ENCODE peak calls at places on chromosome 22, in five cellular contexts. X, G, P, F and T are unnamed samples. For H3K27me3, the result is how much of the 10 kb centered on the place peaks cover.

GRCh38 chr22:29039148-29039547 is 22.5 kb downstream of the C22orf31 start:
- DNase-seq in F (no peak), P (no peak), X (no peak), G (no peak), T (no peak)

GRCh38 chr22:49970528-49971231 is 10.1 kb downstream of the PIM3 start:
- DNase-seq in X (peak), F (peak), P (peak), G (peak), T (peak)

GRCh38 chr22:22558972-22559603 is at the start of gene PRAME:
- DNase-seq in X (no peak), P (peak), G (peak), F (peak), T (no peak)

GRCh38 chr22:28670153-28670552 is 9.5 kb downstream of the TTC28 start:
- DNase-seq in G (no peak), F (no peak), X (no peak), P (no peak), T (no peak)

GRCh38 chr22:38203090-38203810 is 1.5 kb downstream of the MAFF start:
- DNase-seq in X (no peak), G (peak), F (peak), P (peak), T (no peak)

GRCh38 chr22:35642305-35642741 is 5.9 kb upstream of the APOL6 start:
- DNase-seq in X (no peak), P (no peak), F (no peak), G (no peak), T (no peak)

GRCh38 chr22:31262369-31263133 is 29.7 kb downstream of the PIK3IP1 start:
- DNase-seq in X (no peak), P (no peak), G (no peak), F (no peak), T (no peak)

GRCh38 chr22:50078246-50078645 is 7.0 kb downstream of the MLC1 start:
- DNase-seq in G (no peak), X (no peak), F (no peak), P (no peak), T (no peak)

GRCh38 chr22:50575426-50575941 is 2.7 kb downstream of the CPT1B start:
- DNase-seq in P (no peak), G (no peak), F (no peak), X (no peak), T (no peak)

GRCh38 chr22:48316245-48316875 is 1511.3 kb downstream of the BRD1 start:
- DNase-seq in X (no peak), P (no peak), G (peak), F (no peak), T (no peak)

GRCh38 chr22:25484498-25484897 is 80.0 kb upstream of the GRK3 start:
- DNase-seq in F (no peak), G (no peak), P (no peak), X (no peak), T (no peak)

GRCh38 chr22:36425977-36426523 is 38.3 kb upstream of the MYH9 start:
- DNase-seq in F (peak), G (peak), X (no peak), P (no peak), T (no peak)

GRCh38 chr22:37560682-37561208 is 465 bp downstream of the CDC42EP1 start:
- DNase-seq in F (peak), P (no peak), G (peak), X (no peak), T (no peak)

GRCh38 chr22:27718186-27719032 is 83.1 kb downstream of the MN1 start:
- DNase-seq in P (peak), X (peak), G (peak), F (no peak), T (peak)

GRCh38 chr22:37806409-37807338 is 1.1 kb upstream of the GCAT start:
- DNase-seq in X (no peak), G (no peak), P (no peak), F (peak), T (no peak)

GRCh38 chr22:44402196-44403111 is 89.7 kb upstream of the SHISAL1 start:
- DNase-seq in G (peak), F (no peak), X (no peak), P (no peak), T (no peak)

GRCh38 chr22:37469416-37470086 is 16.6 kb downstream of the MFNG start:
- DNase-seq in G (no peak), X (no peak), F (no peak), P (no peak), T (no peak)

GRCh38 chr22:35215993-35216392 is 41.3 kb upstream of the HMGXB4 start:
- DNase-seq in X (no peak), P (no peak), F (no peak), G (no peak), T (no peak)

GRCh38 chr22:33640900-33641299 is 279.4 kb downstream of the LARGE1 start:
- DNase-seq in G (no peak), P (no peak), X (no peak), F (peak), T (no peak)

GRCh38 chr22:50243704-50244419 is 961 bp downstream of the TUBGCP6 start:
- DNase-seq in X (no peak), P (no peak), F (no peak), G (no peak), T (no peak)

GRCh38 chr22:40156001-40156516 is 21.7 kb upstream of the TNRC6B start:
- DNase-seq in X (peak), P (peak), G (peak), F (peak), T (peak)

GRCh38 chr22:37303821-37304274 is 21.5 kb downstream of the CYTH4 start:
- DNase-seq in X (peak), F (no peak), P (no peak), G (peak), T (peak)

GRCh38 chr22:20816559-20816958 is 42.1 kb downstream of the PI4KA start:
- DNase-seq in X (no peak), P (no peak), F (no peak), G (no peak), T (no peak)

GRCh38 chr22:48901324-48901723 is 926.3 kb downstream of the BRD1 start:
- DNase-seq in F (no peak), G (no peak), P (no peak), X (no peak), T (no peak)

GRCh38 chr22:27474711-27475547 is 326.6 kb downstream of the MN1 start:
- DNase-seq in G (no peak), F (peak), P (no peak), X (peak), T (peak)

GRCh38 chr22:29621761-29622526 is 18.5 kb downstream of the NF2 start:
- DNase-seq in P (no peak), G (no peak), X (peak), F (peak), T (peak)

GRCh38 chr22:38423512-38424503 is 31.2 kb downstream of the KCNJ4 start:
- DNase-seq in G (no peak), X (no peak), P (no peak), F (no peak), T (no peak)

GRCh38 chr22:20292108-20292507 is 24.0 kb upstream of the RTN4R start:
- DNase-seq in F (no peak), X (no peak), P (no peak), G (no peak), T (no peak)

GRCh38 chr22:42893366-42894150 is 36.5 kb upstream of the ARFGAP3 start:
- DNase-seq in F (no peak), X (no peak), G (no peak), P (no peak), T (no peak)

GRCh38 chr22:42052765-42053164 is 17.8 kb downstream of the NAGA start:
- DNase-seq in F (no peak), P (no peak), X (no peak), G (no peak), T (no peak)

GRCh38 chr22:32411829-32412592 is at the start of gene RTCB:
- DNase-seq in P (peak), G (peak), F (peak), X (peak), T (peak)

GRCh38 chr22:32411388-32411787 is 659 bp downstream of the RTCB start:
- DNase-seq in X (no peak), G (no peak), F (peak), P (no peak), T (peak)

GRCh38 chr22:32410459-32410858 is 1.6 kb downstream of the RTCB start:
- DNase-seq in X (no peak), F (no peak), G (no peak), P (no peak), T (peak)

GRCh38 chr22:32416556-32417085 is 4.6 kb upstream of the RTCB start:
- DNase-seq in P (no peak), X (no peak), F (no peak), G (no peak), T (no peak)

DNA sequence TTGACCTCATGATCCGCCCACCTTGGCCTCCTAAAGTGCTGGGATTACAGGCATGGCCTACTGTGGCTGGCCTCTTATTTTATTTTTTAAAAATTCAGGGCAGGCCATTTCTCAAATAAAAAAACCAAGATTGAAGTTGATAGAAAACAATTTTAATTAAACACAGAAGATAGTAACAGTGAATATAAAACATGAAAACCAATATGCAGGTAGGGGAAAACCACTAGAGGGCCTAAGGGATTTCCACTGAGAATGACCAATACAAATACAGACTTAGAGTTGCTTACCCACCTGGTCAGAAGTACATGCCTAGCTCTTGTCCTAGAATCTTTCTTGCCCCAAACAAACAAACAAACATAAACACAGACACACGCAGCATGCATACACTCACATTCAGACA is 1.7 kb upstream of the RTCB start:
- DNase-seq in G (no peak), F (peak), X (no peak), P (no peak), T (peak)
- TF ChIP-seq CTCF in G (no peak), F (peak), X (peak), P (no peak), T (peak)

DNA sequence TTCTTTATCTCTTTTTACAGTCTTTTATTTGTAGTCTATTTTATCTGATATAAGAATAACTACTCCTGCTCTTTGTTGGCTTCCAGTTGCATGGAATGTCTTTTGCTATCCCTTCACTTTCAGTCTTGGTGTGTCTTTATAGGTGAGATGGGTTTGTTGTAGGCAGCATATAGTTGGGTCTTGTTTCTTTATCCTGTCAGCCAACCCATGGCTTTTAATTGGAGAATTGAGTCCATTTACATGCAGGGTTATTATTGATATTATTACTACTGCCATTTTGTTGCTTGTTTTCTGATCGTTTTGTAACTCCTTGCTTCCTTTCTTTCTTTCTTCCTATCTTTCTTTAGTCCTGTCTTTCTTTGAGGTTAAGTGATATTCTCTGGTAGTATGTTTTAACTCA is 11.9 kb upstream of the IL17RA start:
- DNase-seq in F (no peak), P (no peak), G (no peak), X (no peak), T (no peak)
- H3K27me3 ChIP-seq in F (under half), P (under half), G (under half), X (under half), T (under half)

DNA sequence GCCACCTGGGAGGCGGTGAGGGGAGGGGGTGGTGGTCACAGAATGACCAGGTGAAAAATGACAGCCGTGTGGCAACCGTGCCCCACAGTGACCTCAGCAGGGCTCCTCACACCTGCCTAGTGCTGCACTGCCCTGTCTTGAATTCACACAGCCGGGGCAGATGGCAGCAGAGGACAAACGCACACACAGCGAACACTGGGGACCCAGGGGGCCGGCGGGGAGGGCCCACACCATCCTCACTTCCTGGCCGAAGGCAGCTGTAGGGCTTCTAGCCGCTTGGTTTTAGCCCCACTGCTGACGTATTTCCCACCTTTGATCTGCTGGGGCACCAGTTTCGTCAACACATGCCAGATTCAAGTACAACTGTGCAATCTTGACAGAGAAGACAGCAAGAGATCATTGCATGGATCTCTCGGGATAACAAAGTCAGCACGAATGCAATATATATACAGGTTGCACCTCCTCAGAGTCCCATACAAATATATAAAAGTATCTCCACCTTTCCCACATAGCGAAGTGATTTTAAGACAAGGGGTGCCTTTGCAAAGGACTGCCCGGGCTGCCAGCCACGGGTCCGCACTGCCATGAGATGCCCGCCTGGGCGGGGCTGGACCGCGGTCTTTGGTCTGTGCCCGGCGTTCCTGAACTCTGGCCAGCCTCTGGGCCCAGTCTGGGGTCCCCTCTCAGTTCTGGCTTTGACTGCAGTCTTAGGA is 26.9 kb downstream of the TRMU start:
- DNase-seq in P (no peak), F (no peak), X (no peak), G (no peak), T (no peak)
- TF ChIP-seq CTCF in P (no peak), F (no peak), X (no peak), G (no peak), T (no peak)

GRCh38 chr22:19233189-19233661 is 54.7 kb upstream of the SLC25A1 start:
- DNase-seq in G (no peak), P (no peak), X (no peak), F (no peak), T (no peak)
- H3K27me3 ChIP-seq in G (under half), P (under half), X (under half), F (under half), T (under half)

GRCh38 chr22:23857606-23858483 is at the start of gene SLC2A11:
- DNase-seq in F (peak), P (peak), X (peak), G (peak), T (peak)

GRCh38 chr22:23859201-23859600 is 1.5 kb downstream of the SLC2A11 start:
- DNase-seq in X (no peak), G (no peak), F (no peak), P (no peak), T (no peak)

GRCh38 chr22:23862103-23862502 is 4.4 kb downstream of the SLC2A11 start:
- DNase-seq in G (no peak), F (peak), X (no peak), P (peak), T (peak)

GRCh38 chr22:23858484-23858815 is 775 bp downstream of the SLC2A11 start:
- DNase-seq in G (no peak), X (no peak), F (no peak), P (no peak), T (no peak)

GRCh38 chr22:23856721-23857605 is 712 bp upstream of the SLC2A11 start:
- DNase-seq in P (no peak), G (no peak), F (peak), X (no peak), T (peak)
- TF ChIP-seq CTCF in P (no peak), G (no peak), F (no peak), X (peak), T (peak)